ENCODE peak calls at places on chromosomes 5 and 9, in six cellular contexts. H is mesenchymal stem cell, Z is IMR-90, J is H9, I is neuronal stem cell, X is H1. E is an unnamed sample.

GRCh38 chr9:110179734-110180133 is 28.2 kb downstream of the C9orf152 start:
- DNase-seq in J (no peak), H (peak; percentile 84), X (no peak), Z (peak; percentile 86), I (no peak), E (no peak)

GRCh38 chr9:120653762-120654161 is 60.5 kb downstream of the MEGF9 start:
- DNase-seq in J (no peak), I (no peak), X (no peak), H (no peak), Z (no peak), E (no peak)

GRCh38 chr9:129624168-129624759 is 1.7 kb upstream of the NTMT1 start:
- DNase-seq in J (peak; percentile 84), X (no peak), Z (peak; percentile 53), H (peak; percentile 71), I (peak; percentile 73), E (peak; percentile 84)

GRCh38 chr5:15577132-15577531 is 77.2 kb downstream of the FBXL7 start:
- DNase-seq in X (no peak), I (no peak), Z (no peak), H (no peak), J (no peak), E (peak; percentile 29)

GRCh38 chr9:6034954-6035353 is 19.5 kb upstream of the RANBP6 start:
- DNase-seq in J (no peak), Z (no peak), H (no peak), X (no peak), I (no peak), E (no peak)

GRCh38 chr5:141908796-141909195 is 14.9 kb upstream of the DELE1 start:
- DNase-seq in H (no peak), J (no peak), X (no peak), Z (peak; percentile 51), I (no peak), E (no peak)

GRCh38 chr5:64680289-64680688 is 10.0 kb upstream of the SHISAL2B start:
- DNase-seq in J (peak; percentile 56), Z (no peak), X (no peak), I (no peak), H (peak; percentile 3), E (peak; percentile 83)

GRCh38 chr9:5587024-5587423 is 41.9 kb upstream of the RIC1 start:
- DNase-seq in Z (peak; percentile 95), J (no peak), I (no peak), H (peak; percentile 91), X (no peak), E (no peak)

GRCh38 chr5:76641514-76642120 is 18.4 kb upstream of the F2RL2 start:
- DNase-seq in I (peak; percentile 72), Z (peak; percentile 79), X (no peak), H (peak; percentile 74), J (peak; percentile 52), E (peak; percentile 76)

GRCh38 chr9:100427366-100428263 is 672 bp downstream of the MSANTD3 start:
- DNase-seq in Z (peak; percentile 70), X (no peak), J (peak; percentile 69), H (peak; percentile 80), I (peak; percentile 48), E (peak; percentile 85)

GRCh38 chr5:139378941-139379361 is 4.1 kb downstream of the SLC23A1 start:
- DNase-seq in X (no peak), I (no peak), J (no peak), H (no peak), Z (no peak), E (no peak)

GRCh38 chr5:154415114-154415513 is 30.7 kb upstream of the SAP30L start:
- DNase-seq in Z (no peak), J (no peak), X (no peak), H (no peak), I (no peak), E (no peak)

GRCh38 chr5:179264053-179264540 is 81.2 kb downstream of the ADAMTS2 start:
- DNase-seq in J (peak; percentile 20), Z (no peak), X (no peak), H (no peak), I (no peak), E (no peak)

GRCh38 chr5:173484569-173484968 is 131.9 kb downstream of the BOD1 start:
- DNase-seq in X (no peak), Z (no peak), H (no peak), J (no peak), I (no peak), E (peak; percentile 48)

GRCh38 chr5:33310471-33310870 is 130.3 kb upstream of the TARS1 start:
- DNase-seq in I (no peak), J (no peak), Z (peak; percentile 95), H (peak; percentile 34), X (no peak), E (no peak)

GRCh38 chr9:976258-976804 is at the start of gene DMRT3:
- DNase-seq in X (no peak), H (no peak), I (peak; percentile 59), Z (no peak), J (peak; percentile 86), E (peak; percentile 79)

GRCh38 chr5:80346055-80346454 is 26.3 kb downstream of the SPZ1 start:
- DNase-seq in H (peak; percentile 34), X (peak; percentile 13), J (peak; percentile 63), I (no peak), Z (no peak), E (peak; percentile 72)

GRCh38 chr9:98057095-98057799 is 715 bp downstream of the NANS start:
- DNase-seq in H (peak; percentile 50), X (no peak), J (no peak), Z (peak; percentile 13), I (no peak), E (no peak)

GRCh38 chr9:113617550-113617949 is 154.0 kb downstream of the RGS3 start:
- DNase-seq in J (no peak), I (no peak), H (peak; percentile 70), X (no peak), Z (no peak), E (peak; percentile 70)

GRCh38 chr5:115439042-115439441 is 105.5 kb downstream of the FEM1C start:
- DNase-seq in X (no peak), Z (no peak), I (no peak), H (no peak), J (no peak), E (no peak)

GRCh38 chr9:33167949-33168535 is 906 bp upstream of the B4GALT1 start:
- DNase-seq in Z (no peak), X (no peak), H (no peak), J (no peak), I (no peak), E (peak; percentile 40)

GRCh38 chr9:1929722-1930621 is 85.2 kb upstream of the SMARCA2 start:
- DNase-seq in H (no peak), Z (no peak), J (no peak), X (no peak), I (no peak), E (peak; percentile 18)

GRCh38 chr5:126363658-126364057 is 59.6 kb upstream of the GRAMD2B start:
- DNase-seq in J (no peak), I (no peak), X (no peak), H (peak; percentile 66), Z (no peak), E (no peak)

GRCh38 chr9:121972501-121972981 is 120.6 kb downstream of the TTLL11 start:
- DNase-seq in Z (peak; percentile 47), X (no peak), H (peak; percentile 35), I (no peak), J (no peak), E (no peak)

GRCh38 chr9:108618906-108619550 is 236.8 kb downstream of the ACTL7B start:
- DNase-seq in J (no peak), I (no peak), Z (no peak), X (no peak), H (no peak), E (no peak)

GRCh38 chr5:107580902-107581823 is 89.6 kb downstream of the EFNA5 start:
- DNase-seq in H (no peak), I (no peak), J (no peak), X (no peak), Z (no peak), E (no peak)

GRCh38 chr9:18014556-18014955 is 435.7 kb downstream of the SH3GL2 start:
- DNase-seq in I (no peak), X (no peak), H (no peak), Z (peak; percentile 0), J (no peak), E (peak; percentile 35)

GRCh38 chr5:44983006-44983405 is 174.3 kb downstream of the MRPS30 start:
- DNase-seq in H (no peak), J (no peak), I (peak; percentile 3), Z (no peak), X (no peak), E (peak; percentile 35)

GRCh38 chr5:989961-990530 is 18.6 kb upstream of the NKD2 start:
- DNase-seq in H (no peak), J (peak; percentile 70), I (no peak), X (no peak), Z (no peak), E (peak; percentile 54)

GRCh38 chr5:40429258-40430111 is 250.2 kb upstream of the PTGER4 start:
- DNase-seq in J (no peak), Z (peak; percentile 17), I (no peak), X (no peak), H (peak; percentile 7), E (no peak)

DNA sequence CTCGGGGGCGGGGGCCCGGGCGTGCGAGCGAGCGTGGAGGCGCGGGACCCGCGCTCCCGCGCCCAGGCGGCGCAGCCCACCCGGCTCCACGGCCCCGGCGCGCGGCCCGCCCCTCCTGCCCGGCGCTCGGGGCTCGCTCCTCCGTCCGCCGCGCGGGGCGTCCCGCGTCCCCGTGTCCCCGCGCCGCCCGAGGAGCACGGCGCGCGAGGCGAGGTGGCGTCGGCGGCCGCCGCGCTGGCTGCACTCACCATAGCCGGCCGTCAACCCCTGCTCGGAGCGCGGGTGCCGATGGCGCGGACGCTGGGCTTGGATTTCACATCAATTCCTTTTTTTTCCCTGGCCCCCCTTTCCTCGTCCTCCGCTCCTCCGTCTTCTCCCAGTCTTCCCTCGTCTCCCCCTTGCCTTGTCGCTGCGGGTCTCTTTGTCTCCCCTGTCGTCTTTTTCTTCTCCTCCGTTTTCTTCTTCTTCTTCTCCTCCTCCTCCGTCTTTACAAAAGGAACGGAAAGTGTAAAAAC is 493 bp downstream of the PTCH1 start:
- DNase-seq in I (no peak), H (no peak), Z (no peak), X (no peak), J (no peak), E (no peak)
- H2BK5ac ChIP-seq in I (no peak overlapping the region), H (no peak overlapping the region), Z (no peak overlapping the region), X (no peak overlapping the region), J (no peak overlapping the region), E (no peak overlapping the region)

GRCh38 chr5:170508036-170508435 is 4.2 kb downstream of the KCNIP1 start:
- DNase-seq in Z (no peak), I (no peak), J (no peak), X (no peak), H (no peak), E (peak; percentile 34)
- H2BK15ac ChIP-seq in Z (no peak overlapping the region), I (no peak overlapping the region), J (no peak overlapping the region), X (no peak overlapping the region), H (no peak overlapping the region), E (no peak overlapping the region)

GRCh38 chr9:14428781-14429230 is 114.9 kb upstream of the NFIB start:
- DNase-seq in Z (peak; percentile 69), H (peak; percentile 70), X (peak; percentile 41), I (peak; percentile 79), J (peak; percentile 83), E (peak; percentile 88)
- H3K27me3 ChIP-seq in Z (peaks cover 25% of the 10 kb centered on the region), H (peaks cover 4% of the 10 kb centered on the region), X (no peaks in the 10 kb centered on the region), I (no peaks in the 10 kb centered on the region), J (no peaks in the 10 kb centered on the region), E (no peaks in the 10 kb centered on the region)

DNA sequence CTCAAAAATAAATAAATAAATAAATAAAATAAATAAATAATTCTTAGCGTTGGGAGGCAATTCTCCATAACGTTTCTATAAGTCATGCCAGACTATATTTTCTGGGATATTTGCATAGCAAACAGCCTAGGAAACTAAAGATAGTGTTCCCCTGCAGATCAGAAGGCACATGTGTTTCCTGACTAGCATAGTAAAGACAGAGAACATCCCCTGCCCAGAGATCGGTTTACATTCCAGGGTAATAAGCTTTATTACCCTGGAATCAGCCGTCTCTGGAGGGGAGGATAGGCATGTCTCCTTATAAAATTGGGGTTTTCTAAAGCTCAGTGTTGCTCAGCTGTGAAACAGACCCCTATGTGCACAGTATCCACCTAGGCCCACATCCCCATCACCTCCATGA is 37.0 kb upstream of the IFNK start:
- DNase-seq in J (no peak), X (no peak), Z (no peak), H (peak; percentile 26), I (no peak), E (no peak)
- H2BK5ac ChIP-seq in J (no peak overlapping the region), X (no peak overlapping the region), Z (no peak overlapping the region), H (no peak overlapping the region), I (no peak overlapping the region), E (no peak overlapping the region)